ENCODE peak calls at places on chromosomes 7 and 10, in eight cellular contexts. G is natural killer cell treated with Interleukin-12 subunit alpha and Interleukin-12 subunit beta and Interleukin-15 and Interleukin-18, amount 100 ng/mL, for 72 hours; S is Ammon's horn; Q is heart left ventricle; I is T1000; U is activated effector memory CD4-positive, alpha-beta T cell treated with Interleukin-2 at 50 U/mL for 16 hours; R is HS-27A; P is midbrain. A is an unnamed sample.

GRCh38 chr7:49980414-49980813 is 112.6 kb downstream of the ZPBP start:
- DNase-seq in G (no peak), S (no peak), Q (no peak), I (no peak), U (no peak), R (no peak), P (no peak), A (no peak)

GRCh38 chr10:33109788-33110469 is 151.9 kb upstream of the ITGB1 start:
- DNase-seq in G (no peak), S (no peak), Q (no peak), I (no peak), U (no peak), R (no peak), P (no peak), A (no peak)

GRCh38 chr7:94301024-94301588 is 93.6 kb upstream of the COL1A2 start:
- DNase-seq in G (no peak), S (no peak), Q (peak; percentile 83), I (peak; percentile 74), U (no peak), R (peak; percentile 78), P (no peak), A (peak; percentile 67)

GRCh38 chr7:29147821-29148220 is 1.5 kb upstream of the CPVL start:
- DNase-seq in G (no peak), S (no peak), Q (peak; percentile 52), I (no peak), U (no peak), R (no peak), P (no peak), A (no peak)

GRCh38 chr10:84783386-84783785 is 455.0 kb downstream of the CCSER2 start:
- DNase-seq in G (no peak), S (peak; percentile 46), Q (no peak), I (no peak), U (no peak), R (no peak), P (peak; percentile 22), A (peak; percentile 40)

GRCh38 chr10:31121074-31121685 is 89.5 kb upstream of the ZNF438 start:
- DNase-seq in G (no peak), S (no peak), Q (no peak), I (no peak), U (no peak), R (no peak), P (no peak), A (no peak)

GRCh38 chr7:114183311-114184105 is 231.1 kb upstream of the FOXP2 start:
- DNase-seq in G (no peak), S (no peak), Q (no peak), I (no peak), U (no peak), R (no peak), P (no peak), A (no peak)

GRCh38 chr10:126734957-126735356 is 64.5 kb upstream of the C10orf90 start:
- DNase-seq in G (no peak), S (peak; percentile 29), Q (no peak), I (no peak), U (no peak), R (no peak), P (peak; percentile 11), A (no peak)

GRCh38 chr7:116924741-116925140 is 28.6 kb upstream of the ST7 start:
- DNase-seq in G (no peak), S (no peak), Q (no peak), I (no peak), U (no peak), R (no peak), P (no peak), A (no peak)

GRCh38 chr10:84291389-84291788 is 37.0 kb upstream of the CCSER2 start:
- DNase-seq in G (no peak), S (no peak), Q (no peak), I (peak; percentile 14), U (no peak), R (no peak), P (peak; percentile 1), A (no peak)

GRCh38 chr7:130490287-130490686 is 1.6 kb upstream of the MEST start:
- DNase-seq in G (no peak), S (no peak), Q (no peak), I (no peak), U (no peak), R (no peak), P (no peak), A (peak; percentile 5)

GRCh38 chr7:151308256-151308655 is 33.4 kb upstream of the NUB1 start:
- DNase-seq in G (no peak), S (no peak), Q (no peak), I (no peak), U (no peak), R (no peak), P (no peak), A (no peak)

GRCh38 chr7:135291809-135292253 is 58.2 kb downstream of the STRA8 start:
- DNase-seq in G (no peak), S (no peak), Q (no peak), I (no peak), U (no peak), R (peak; percentile 9), P (no peak), A (no peak)

GRCh38 chr7:45001138-45001694 is 1.2 kb downstream of the CCM2 start:
- DNase-seq in G (no peak), S (no peak), Q (no peak), I (no peak), U (peak; percentile 55), R (no peak), P (no peak), A (peak; percentile 54)

GRCh38 chr7:93176961-93177580 is 28.9 kb upstream of the SAMD9L start:
- DNase-seq in G (no peak), S (no peak), Q (no peak), I (no peak), U (no peak), R (no peak), P (no peak), A (no peak)

GRCh38 chr10:11616021-11616420 is 4.6 kb upstream of the USP6NL start:
- DNase-seq in G (no peak), S (no peak), Q (no peak), I (no peak), U (no peak), R (no peak), P (no peak), A (no peak)

GRCh38 chr10:11329055-11329673 is 282.3 kb downstream of the USP6NL start:
- DNase-seq in G (no peak), S (no peak), Q (no peak), I (no peak), U (no peak), R (no peak), P (peak; percentile 11), A (no peak)

GRCh38 chr10:58336242-58336641 is 1.4 kb downstream of the UBE2D1 start:
- DNase-seq in G (no peak), S (no peak), Q (no peak), I (no peak), U (no peak), R (no peak), P (no peak), A (no peak)

GRCh38 chr7:35729061-35729783 is 34.3 kb upstream of the HERPUD2 start:
- DNase-seq in G (peak; percentile 82), S (no peak), Q (no peak), I (no peak), U (no peak), R (no peak), P (no peak), A (no peak)

GRCh38 chr10:131043039-131043691 is 268.4 kb downstream of the TCERG1L start:
- DNase-seq in G (no peak), S (no peak), Q (no peak), I (no peak), U (no peak), R (no peak), P (no peak), A (peak; percentile 16)

GRCh38 chr10:72250666-72251065 is 23.1 kb upstream of the DDIT4 start:
- DNase-seq in G (no peak), S (no peak), Q (peak; percentile 70), I (no peak), U (no peak), R (no peak), P (no peak), A (no peak)

GRCh38 chr7:98700533-98700932 is 83.4 kb downstream of the NPTX2 start:
- DNase-seq in G (no peak), S (no peak), Q (no peak), I (no peak), U (no peak), R (no peak), P (no peak), A (no peak)

GRCh38 chr10:13765641-13766341 is 179.0 kb downstream of the PRPF18 start:
- DNase-seq in G (no peak), S (no peak), Q (no peak), I (no peak), U (no peak), R (no peak), P (no peak), A (no peak)

GRCh38 chr10:49592726-49593563 is 17.2 kb upstream of the SLC18A3 start:
- DNase-seq in G (peak; percentile 70), S (peak; percentile 69), Q (peak; percentile 46), I (peak; percentile 27), U (peak; percentile 12), R (no peak), P (peak; percentile 29), A (peak; percentile 68)

GRCh38 chr7:2646680-2647571 is 15.1 kb downstream of the TTYH3 start:
- DNase-seq in G (no peak), S (no peak), Q (no peak), I (no peak), U (no peak), R (no peak), P (no peak), A (no peak)

GRCh38 chr7:148738737-148739535 is 40.2 kb downstream of the CUL1 start:
- DNase-seq in G (no peak), S (no peak), Q (no peak), I (no peak), U (no peak), R (no peak), P (no peak), A (no peak)

GRCh38 chr10:121597504-121598241 is 571 bp downstream of the FGFR2 start:
- DNase-seq in G (no peak), S (no peak), Q (no peak), I (no peak), U (no peak), R (no peak), P (peak; percentile 53), A (no peak)

GRCh38 chr10:77537720-77538373 is 99.8 kb downstream of the KCNMA1 start:
- DNase-seq in G (no peak), S (no peak), Q (no peak), I (no peak), U (no peak), R (no peak), P (no peak), A (no peak)

GRCh38 chr10:73992899-73993788 is 4.8 kb upstream of the VCL start:
- DNase-seq in G (no peak), S (no peak), Q (no peak), I (no peak), U (no peak), R (no peak), P (no peak), A (no peak)

A was measured in cerebellar cortex.